ENCODE peak calls at places on chromosome 13, in four cellular contexts. J is transverse colon, D is breast epithelium, F is BE2C. E is an unnamed sample.
A peak's percentile ranks its signal among the peaks of the same experiment; 100 is the strongest.

GRCh38 chr13:28557725-28558124 is 62.8 kb upstream of the FLT1 start:
- DNase-seq in D (no peak), F (no peak), J (no peak), E (no peak)

GRCh38 chr13:114108894-114109293 is 23.5 kb downstream of the RASA3 start:
- DNase-seq in D (no peak), F (no peak), J (peak; percentile 6), E (no peak)

GRCh38 chr13:26867451-26868067 is 107.0 kb upstream of the GPR12 start:
- DNase-seq in J (no peak), F (no peak), D (no peak), E (peak; percentile 8)

GRCh38 chr13:70792121-70792520 is 683.9 kb upstream of the KLHL1 start:
- DNase-seq in D (no peak), J (no peak), F (no peak), E (no peak)

GRCh38 chr13:102609696-102610095 is 12.9 kb downstream of the TPP2 start:
- DNase-seq in J (no peak), F (no peak), D (no peak), E (no peak)

GRCh38 chr13:21898461-21898860 is 227.6 kb downstream of the FGF9 start:
- DNase-seq in J (no peak), D (no peak), F (no peak), E (peak; percentile 33)

GRCh38 chr13:41056996-41057711 is 4.2 kb upstream of the WBP4 start:
- DNase-seq in D (no peak), J (no peak), F (no peak), E (no peak)

GRCh38 chr13:112510002-112510780 is 77.8 kb downstream of the TUBGCP3 start:
- DNase-seq in J (no peak), F (peak; percentile 59), D (no peak), E (peak; percentile 69)

DNA sequence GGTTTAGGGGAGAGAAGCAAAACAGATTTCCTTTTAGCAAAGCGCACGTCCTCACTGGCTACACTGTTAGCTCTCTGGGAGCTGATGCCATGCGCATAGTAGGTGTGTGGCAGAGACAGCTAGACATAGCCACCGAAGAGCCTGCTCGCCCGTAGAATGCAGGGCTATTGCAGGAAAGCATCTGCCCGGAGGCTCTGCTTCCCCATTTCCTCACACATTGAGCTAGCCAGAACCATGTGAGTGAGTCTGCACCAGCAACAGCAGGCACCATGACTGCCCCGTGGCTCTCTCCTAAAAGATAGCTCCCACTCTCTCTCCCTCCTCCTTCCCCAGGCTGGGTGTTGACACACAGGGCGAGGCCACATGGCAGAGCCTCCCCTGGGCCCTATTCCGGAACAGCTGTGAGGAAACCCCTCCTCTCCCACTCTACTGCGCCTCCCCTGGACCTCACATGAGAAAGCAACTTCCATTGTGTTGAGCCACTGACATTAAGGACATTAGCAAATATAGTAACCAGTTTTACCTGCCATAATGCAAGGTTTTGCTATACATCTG is 52.3 kb upstream of the ATP12A start:
- DNase-seq in J (no peak), D (no peak), F (no peak), E (no peak)
- TF ChIP-seq CTCF in J (no peak), D (no peak), F (no peak), E (no peak)

DNA sequence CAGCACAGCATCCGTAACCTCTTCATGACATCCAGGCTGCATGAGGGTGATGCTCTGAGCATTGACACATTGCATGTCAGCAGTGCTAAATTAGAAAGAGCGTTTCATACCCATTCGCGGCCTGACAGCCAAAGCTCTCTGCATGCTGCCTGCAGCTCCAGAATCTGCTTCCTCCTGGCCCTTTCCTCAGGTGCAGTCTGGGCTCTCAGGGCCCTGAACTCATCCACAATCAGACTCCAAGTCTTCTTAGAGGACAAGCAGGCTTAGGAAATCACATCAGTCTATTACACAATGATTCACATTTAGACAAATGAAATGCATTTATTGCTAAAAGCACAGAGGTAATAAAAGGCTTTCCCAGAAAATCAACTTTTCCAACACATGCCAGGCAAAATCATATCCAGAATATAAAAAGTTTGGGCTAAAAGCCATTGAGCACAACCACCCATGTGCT is 109.1 kb downstream of the COL4A2 start:
- DNase-seq in F (no peak), J (no peak), D (peak; percentile 15), E (no peak)
- H3K4me3 ChIP-seq in F (no peak overlapping the region), J (no peak overlapping the region), D (no peak overlapping the region), E (no peak overlapping the region)

GRCh38 chr13:110347088-110347487 is 40.0 kb downstream of the COL4A2 start:
- DNase-seq in J (no peak), D (no peak), F (no peak), E (no peak)

GRCh38 chr13:110349239-110349638 is 42.2 kb downstream of the COL4A2 start:
- DNase-seq in F (no peak), D (no peak), J (no peak), E (no peak)

GRCh38 chr13:110347535-110348308 is 40.6 kb downstream of the COL4A2 start:
- DNase-seq in D (peak; percentile 88), F (no peak), J (no peak), E (peak; percentile 100)

GRCh38 chr13:110348751-110349150 is 41.7 kb downstream of the COL4A2 start:
- DNase-seq in J (no peak), D (no peak), F (no peak), E (no peak)

DNA sequence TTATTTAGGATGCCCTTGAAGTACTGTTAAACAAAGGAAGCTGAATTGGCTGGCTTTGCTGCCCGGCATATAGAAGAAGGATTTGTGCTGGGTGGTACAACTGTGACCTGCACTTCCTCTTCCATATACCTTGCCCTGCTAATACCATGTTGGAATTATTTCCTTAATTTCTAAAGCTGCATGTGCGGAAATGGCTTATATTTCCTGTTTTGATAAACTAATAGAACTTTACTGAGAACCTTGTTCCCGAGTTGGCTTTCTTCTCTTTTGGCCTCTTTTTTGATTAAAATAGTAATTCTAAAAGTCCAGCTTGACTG is 41.2 kb downstream of the COL4A2 start:
- DNase-seq in J (no peak), F (no peak), D (no peak), E (no peak)
- H3K36me3 ChIP-seq in J (no peaks in the 10 kb centered on the region), F (no peaks in the 10 kb centered on the region), D (no peaks in the 10 kb centered on the region), E (no peaks in the 10 kb centered on the region)

DNA sequence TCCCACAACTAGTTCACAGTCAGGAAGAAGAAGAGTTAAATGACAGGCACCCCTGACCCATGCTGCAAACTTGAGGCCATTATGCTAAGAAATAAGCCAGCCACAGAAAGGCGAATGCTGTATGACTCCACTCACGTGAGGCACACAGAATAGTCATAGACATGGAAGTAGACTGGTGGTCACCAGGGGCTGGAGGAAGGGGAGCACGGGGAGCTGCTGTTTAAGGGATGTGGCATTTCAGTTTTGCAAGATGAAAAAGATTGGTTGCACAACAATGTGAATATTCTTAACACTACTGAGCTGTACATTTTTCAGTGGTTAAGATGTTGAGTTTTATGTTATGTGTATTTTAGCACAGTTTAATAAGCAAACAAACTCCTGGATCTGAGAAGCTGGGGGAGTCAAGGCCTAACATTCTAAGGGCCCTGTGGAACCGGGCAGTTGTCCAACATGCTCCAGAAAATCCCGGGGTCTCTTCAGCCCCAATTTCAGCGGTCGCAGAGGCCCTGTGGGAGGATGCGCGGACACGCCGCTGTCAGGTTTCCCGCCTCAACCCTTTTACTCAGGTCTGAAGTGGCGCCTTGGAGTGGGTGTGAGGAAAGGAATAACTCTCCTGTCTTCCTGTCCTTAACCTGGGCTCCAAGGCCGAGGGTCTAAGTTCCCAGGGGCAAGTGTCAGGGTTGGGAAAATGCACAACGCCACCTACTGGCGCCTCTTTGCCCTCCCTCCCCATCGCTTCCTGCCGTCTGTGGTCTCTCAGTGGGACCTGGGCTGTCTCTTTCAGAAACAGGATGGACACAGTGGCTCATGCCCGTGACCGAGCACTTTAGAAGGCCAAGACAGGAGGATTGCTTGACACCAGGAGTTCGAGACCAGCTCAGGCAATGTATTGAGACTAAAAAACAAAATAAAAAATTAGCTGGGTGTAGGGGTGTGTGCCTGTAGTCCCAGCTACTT is 4.4 kb upstream of the TMEM272 start:
- DNase-seq in F (peak; percentile 65), J (no peak), D (no peak), E (no peak)
- TF ChIP-seq CTCF in F (peak; percentile 87), J (peak; percentile 35), D (no peak), E (peak; percentile 66)